ENCODE peak calls at places on chromosomes 16 and 17, in four cellular contexts. One of them, this sample, is unnamed.

GRCh38 chr17:82235056-82235774 is 6.4 kb downstream of the SLC16A3 start:
- DNase-seq in HepG2: no peak
- DNase-seq in SK-N-SH: no peak
- DNase-seq in K562: no peak
- DNase-seq in this sample: no peak

GRCh38 chr16:88383401-88384221 is 852 bp downstream of the ZNF469 start:
- DNase-seq in SK-N-SH: peak
- DNase-seq in K562: peak
- DNase-seq in HepG2: no peak
- DNase-seq in this sample: peak

GRCh38 chr16:56606688-56607618 is 1.4 kb upstream of the MT2A start:
- DNase-seq in K562: no peak
- DNase-seq in SK-N-SH: no peak
- DNase-seq in HepG2: peak
- DNase-seq in this sample: no peak

GRCh38 chr16:82935781-82936180 is 309.0 kb downstream of the CDH13 start:
- DNase-seq in SK-N-SH: no peak
- DNase-seq in K562: no peak
- DNase-seq in HepG2: no peak
- DNase-seq in this sample: no peak

GRCh38 chr16:85858984-85859817 is 39.8 kb upstream of the IRF8 start:
- DNase-seq in HepG2: no peak
- DNase-seq in K562: no peak
- DNase-seq in SK-N-SH: no peak
- DNase-seq in this sample: no peak

GRCh38 chr17:6303664-6304063 is 131.3 kb downstream of the AIPL1 start:
- DNase-seq in K562: no peak
- DNase-seq in HepG2: no peak
- DNase-seq in SK-N-SH: no peak
- DNase-seq in this sample: peak

GRCh38 chr16:57761301-57761700 is 25.7 kb downstream of the KATNB1 start:
- DNase-seq in SK-N-SH: no peak
- DNase-seq in K562: no peak
- DNase-seq in HepG2: no peak
- DNase-seq in this sample: no peak

GRCh38 chr16:11386791-11387546 is 41.7 kb downstream of the RMI2 start:
- DNase-seq in K562: peak
- DNase-seq in HepG2: peak
- DNase-seq in SK-N-SH: no peak
- DNase-seq in this sample: peak

GRCh38 chr17:15341385-15341849 is at the start of gene TEKT3:
- DNase-seq in K562: peak
- DNase-seq in HepG2: no peak
- DNase-seq in SK-N-SH: peak
- DNase-seq in this sample: peak

GRCh38 chr17:74647871-74648672 is 24.5 kb upstream of the CD300E start:
- DNase-seq in SK-N-SH: peak
- DNase-seq in HepG2: no peak
- DNase-seq in K562: no peak
- DNase-seq in this sample: no peak

GRCh38 chr16:12305847-12306246 is 329.3 kb downstream of the SNX29 start:
- DNase-seq in K562: no peak
- DNase-seq in HepG2: no peak
- DNase-seq in SK-N-SH: no peak
- DNase-seq in this sample: no peak

DNA sequence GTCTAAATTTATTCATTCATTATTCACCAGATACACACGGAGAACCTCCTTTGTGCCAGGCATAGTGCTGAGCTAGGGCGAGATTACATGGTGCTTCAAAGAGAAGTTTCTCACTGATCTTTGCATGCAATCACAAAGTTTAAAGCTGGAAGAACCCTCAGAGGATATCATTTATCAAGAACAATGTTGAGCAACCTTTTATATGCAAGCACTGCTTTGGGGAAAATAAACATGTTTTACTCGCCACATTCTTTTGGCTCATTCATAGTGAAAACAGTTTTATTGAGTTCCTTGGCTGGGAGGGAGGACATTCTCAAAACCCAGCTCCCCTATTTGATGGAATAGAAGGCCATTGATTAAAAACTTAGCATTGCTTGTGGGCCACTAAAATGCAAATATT is 49.8 kb upstream of the XYLT1 start:
- DNase-seq in HepG2: no peak
- DNase-seq in SK-N-SH: no peak
- DNase-seq in K562: no peak
- DNase-seq in this sample: no peak
- TF ChIP-seq FOXJ3 in HepG2: no peak
- TF ChIP-seq FOXJ3 in SK-N-SH: no peak
- TF ChIP-seq FOXJ3 in K562: no peak
- TF ChIP-seq FOXJ3 in this sample: no peak

DNA sequence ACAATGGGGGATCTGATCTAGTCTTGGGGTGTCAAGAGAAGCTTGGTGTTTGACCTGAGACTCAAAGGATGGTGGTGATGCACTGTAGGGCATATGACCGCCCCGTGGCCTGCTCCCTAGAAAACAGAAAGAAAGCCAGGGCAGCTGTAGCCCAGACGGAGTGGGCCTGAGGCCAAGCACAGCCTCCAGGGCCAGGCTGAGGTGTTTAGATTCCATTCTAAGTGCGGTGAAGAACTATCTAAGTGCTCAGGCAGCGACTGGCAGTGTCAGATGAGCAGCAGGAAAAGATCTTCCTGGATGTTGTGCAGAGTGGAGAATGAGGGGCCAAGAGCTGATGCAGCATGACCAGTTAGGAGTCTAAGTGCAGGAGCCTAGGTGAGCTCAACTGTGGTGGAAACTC is 314.3 kb upstream of the CCL2 start:
- DNase-seq in K562: no peak
- DNase-seq in SK-N-SH: no peak
- DNase-seq in HepG2: no peak
- DNase-seq in this sample: no peak
- TF ChIP-seq FOXJ3 in K562: no peak
- TF ChIP-seq FOXJ3 in SK-N-SH: no peak
- TF ChIP-seq FOXJ3 in HepG2: no peak
- TF ChIP-seq FOXJ3 in this sample: no peak

DNA sequence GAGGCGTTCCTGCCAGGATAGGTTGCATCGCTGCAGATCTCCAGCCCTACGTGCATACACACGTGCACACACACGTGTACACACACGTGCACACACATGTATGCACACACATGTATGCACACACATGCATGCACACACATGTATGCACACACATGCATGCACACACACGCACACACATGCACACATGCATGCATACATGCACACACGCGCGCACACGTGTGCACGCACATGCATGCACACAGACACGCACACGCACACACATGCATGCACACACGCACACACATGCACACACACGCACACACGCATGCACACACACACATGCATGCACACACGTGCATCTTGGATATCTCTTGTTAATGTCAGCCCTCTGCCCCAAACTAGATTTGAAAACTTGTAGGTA is 12.1 kb downstream of the CBX4 start:
- DNase-seq in K562: no peak
- DNase-seq in HepG2: no peak
- DNase-seq in SK-N-SH: no peak
- DNase-seq in this sample: no peak
- TF ChIP-seq FOXJ3 in K562: no peak
- TF ChIP-seq FOXJ3 in HepG2: no peak
- TF ChIP-seq FOXJ3 in SK-N-SH: no peak
- TF ChIP-seq FOXJ3 in this sample: no peak

GRCh38 chr16:68993885-68994284 is 111.6 kb upstream of the HAS3 start:
- DNase-seq in HepG2: peak
- DNase-seq in SK-N-SH: no peak
- DNase-seq in K562: no peak
- DNase-seq in this sample: no peak
- TF ChIP-seq FOXJ3 in HepG2: no peak
- TF ChIP-seq FOXJ3 in SK-N-SH: no peak
- TF ChIP-seq FOXJ3 in K562: no peak
- TF ChIP-seq FOXJ3 in this sample: no peak

GRCh38 chr16:58883131-58883530 is 149.0 kb upstream of the GOT2 start:
- DNase-seq in SK-N-SH: no peak
- DNase-seq in HepG2: no peak
- DNase-seq in K562: no peak
- DNase-seq in this sample: no peak
- TF ChIP-seq FOXJ3 in SK-N-SH: no peak
- TF ChIP-seq FOXJ3 in HepG2: no peak
- TF ChIP-seq FOXJ3 in K562: no peak
- TF ChIP-seq FOXJ3 in this sample: no peak

GRCh38 chr17:1229354-1229890 is 40.8 kb upstream of the BHLHA9 start:
- DNase-seq in SK-N-SH: peak
- DNase-seq in K562: peak
- DNase-seq in HepG2: no peak
- DNase-seq in this sample: peak
- TF ChIP-seq FOXJ3 in SK-N-SH: no peak
- TF ChIP-seq FOXJ3 in K562: no peak
- TF ChIP-seq FOXJ3 in HepG2: no peak
- TF ChIP-seq FOXJ3 in this sample: no peak

GRCh38 chr17:47895856-47896671 is at the start of gene SP2:
- DNase-seq in SK-N-SH: peak
- DNase-seq in HepG2: peak
- DNase-seq in K562: peak
- DNase-seq in this sample: peak

GRCh38 chr17:47897561-47897960 is 1.5 kb downstream of the SP2 start:
- DNase-seq in HepG2: no peak
- DNase-seq in SK-N-SH: no peak
- DNase-seq in K562: no peak
- DNase-seq in this sample: no peak

GRCh38 chr17:47898246-47898645 is 2.2 kb downstream of the SP2 start:
- DNase-seq in HepG2: no peak
- DNase-seq in K562: no peak
- DNase-seq in SK-N-SH: no peak
- DNase-seq in this sample: no peak

GRCh38 chr17:47895254-47895855 is 681 bp upstream of the SP2 start:
- DNase-seq in SK-N-SH: no peak
- DNase-seq in HepG2: no peak
- DNase-seq in K562: no peak
- DNase-seq in this sample: no peak

GRCh38 chr17:47896672-47897490 is 845 bp downstream of the SP2 start:
- DNase-seq in K562: no peak
- DNase-seq in SK-N-SH: no peak
- DNase-seq in HepG2: no peak
- DNase-seq in this sample: no peak
- TF ChIP-seq FOXJ3 in K562: no peak
- TF ChIP-seq FOXJ3 in SK-N-SH: no peak
- TF ChIP-seq FOXJ3 in HepG2: no peak
- TF ChIP-seq FOXJ3 in this sample: no peak